ENCODE peak calls at places on chromosome 22, in nine cellular contexts. D is pancreas, M is colonic mucosa, C is body of pancreas, Q is fibroblast of lung, L is kidney epithelial cell, S is lung, K is mucosa of descending colon, B is heart right ventricle. G is an unnamed sample.

GRCh38 chr22:39654959-39655579 is 84.5 kb downstream of the CACNA1I start:
- DNase-seq in D (no peak), M (no peak), C (no peak), Q (no peak), L (no peak), S (no peak), K (no peak), B (no peak), G (no peak)

GRCh38 chr22:36239150-36239400 is 252 bp downstream of the APOL2 start:
- DNase-seq in D (no peak), M (peak), C (no peak), Q (no peak), L (no peak), S (no peak), K (no peak), B (no peak), G (no peak)

GRCh38 chr22:36395922-36396321 is 8.2 kb upstream of the MYH9 start:
- DNase-seq in D (no peak), M (no peak), C (no peak), Q (peak), L (no peak), S (no peak), K (no peak), B (no peak), G (peak)

GRCh38 chr22:33726294-33726711 is 194.0 kb downstream of the LARGE1 start:
- DNase-seq in D (peak), M (no peak), C (peak), Q (peak), L (no peak), S (no peak), K (no peak), B (no peak), G (peak)

GRCh38 chr22:48954781-48955311 is 872.8 kb downstream of the BRD1 start:
- DNase-seq in D (peak), M (no peak), C (no peak), Q (no peak), L (no peak), S (peak), K (peak), B (no peak), G (peak)

GRCh38 chr22:38177926-38178604 is 3.6 kb downstream of the PLA2G6 start:
- DNase-seq in D (no peak), M (peak), C (peak), Q (peak), L (peak), S (no peak), K (no peak), B (no peak), G (peak)

GRCh38 chr22:29245626-29246385 is 22.0 kb downstream of the RHBDD3 start:
- DNase-seq in D (peak), M (peak), C (peak), Q (peak), L (no peak), S (peak), K (peak), B (peak), G (peak)

GRCh38 chr22:49026476-49027121 is 801.1 kb downstream of the BRD1 start:
- DNase-seq in D (no peak), M (no peak), C (no peak), Q (no peak), L (no peak), S (no peak), K (peak), B (no peak), G (no peak)

GRCh38 chr22:24751518-24751917 is 23.0 kb downstream of the PIWIL3 start:
- DNase-seq in D (no peak), M (no peak), C (no peak), Q (no peak), L (no peak), S (no peak), K (no peak), B (no peak), G (no peak)

GRCh38 chr22:37801946-37802309 is 5.8 kb upstream of the GCAT start:
- DNase-seq in D (no peak), M (peak), C (peak), Q (no peak), L (no peak), S (no peak), K (peak), B (no peak), G (no peak)

DNA sequence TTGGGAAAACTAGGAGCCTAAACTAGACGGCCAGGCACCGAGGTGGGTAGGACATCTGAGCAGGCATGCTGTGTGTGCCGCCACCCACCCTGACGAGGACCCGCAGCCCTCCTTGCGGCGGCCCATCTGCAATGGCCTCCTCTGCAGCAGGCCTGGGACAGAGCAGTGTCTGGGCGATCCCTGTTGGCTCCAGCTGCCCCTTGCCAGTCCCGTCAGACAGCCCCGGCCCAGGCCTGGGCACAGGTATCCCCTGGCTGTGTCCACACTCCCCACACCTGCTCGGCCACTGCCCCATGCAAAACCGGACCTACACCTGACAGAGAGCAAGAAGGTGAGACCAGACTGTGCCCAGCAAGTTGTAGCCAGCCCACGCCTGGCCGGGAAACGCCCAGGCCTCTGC is 38.7 kb upstream of the GNB1L start:
- DNase-seq in D (no peak), M (no peak), C (no peak), Q (no peak), L (no peak), S (no peak), K (peak), B (no peak), G (no peak)
- H3K4me3 ChIP-seq in D (no peak), M (no peak), C (no peak), Q (no peak), L (no peak), S (no peak), K (no peak), B (no peak), G (no peak)

GRCh38 chr22:42013385-42013784 is 14.8 kb downstream of the WBP2NL start:
- DNase-seq in D (no peak), M (no peak), C (no peak), Q (no peak), L (no peak), S (no peak), K (no peak), B (no peak), G (no peak)

GRCh38 chr22:42018224-42018623 is 19.6 kb downstream of the WBP2NL start:
- DNase-seq in D (no peak), M (no peak), C (no peak), Q (no peak), L (no peak), S (no peak), K (no peak), B (no peak), G (no peak)

GRCh38 chr22:42010778-42011177 is 12.2 kb downstream of the WBP2NL start:
- DNase-seq in D (no peak), M (no peak), C (no peak), Q (no peak), L (no peak), S (no peak), K (no peak), B (no peak), G (no peak)

DNA sequence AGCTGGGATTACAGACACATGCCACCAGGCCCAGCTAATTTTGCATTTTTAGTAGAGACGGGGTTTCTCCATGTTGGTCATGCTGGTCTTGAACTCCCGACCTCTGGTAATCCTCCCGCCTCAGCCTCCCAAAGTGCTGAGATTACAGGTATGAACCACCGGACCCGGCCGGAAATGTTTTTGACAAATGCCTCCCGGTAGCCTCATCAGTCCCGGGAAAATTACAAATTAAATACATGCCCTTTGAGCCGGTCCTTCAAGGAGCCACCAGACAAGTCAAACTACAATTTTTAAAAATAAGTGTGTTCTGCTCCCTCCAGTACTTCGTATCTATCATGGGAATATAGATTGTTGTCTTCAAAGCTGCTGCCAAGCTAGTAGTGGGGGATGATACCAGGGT is 17.5 kb downstream of the WBP2NL start:
- DNase-seq in D (no peak), M (no peak), C (no peak), Q (no peak), L (no peak), S (no peak), K (no peak), B (no peak), G (no peak)
- TF ChIP-seq CTCF in D (no peak), M (no peak), C (no peak), Q (no peak), L (no peak), S (no peak), K (no peak), B (no peak), G (no peak)

DNA sequence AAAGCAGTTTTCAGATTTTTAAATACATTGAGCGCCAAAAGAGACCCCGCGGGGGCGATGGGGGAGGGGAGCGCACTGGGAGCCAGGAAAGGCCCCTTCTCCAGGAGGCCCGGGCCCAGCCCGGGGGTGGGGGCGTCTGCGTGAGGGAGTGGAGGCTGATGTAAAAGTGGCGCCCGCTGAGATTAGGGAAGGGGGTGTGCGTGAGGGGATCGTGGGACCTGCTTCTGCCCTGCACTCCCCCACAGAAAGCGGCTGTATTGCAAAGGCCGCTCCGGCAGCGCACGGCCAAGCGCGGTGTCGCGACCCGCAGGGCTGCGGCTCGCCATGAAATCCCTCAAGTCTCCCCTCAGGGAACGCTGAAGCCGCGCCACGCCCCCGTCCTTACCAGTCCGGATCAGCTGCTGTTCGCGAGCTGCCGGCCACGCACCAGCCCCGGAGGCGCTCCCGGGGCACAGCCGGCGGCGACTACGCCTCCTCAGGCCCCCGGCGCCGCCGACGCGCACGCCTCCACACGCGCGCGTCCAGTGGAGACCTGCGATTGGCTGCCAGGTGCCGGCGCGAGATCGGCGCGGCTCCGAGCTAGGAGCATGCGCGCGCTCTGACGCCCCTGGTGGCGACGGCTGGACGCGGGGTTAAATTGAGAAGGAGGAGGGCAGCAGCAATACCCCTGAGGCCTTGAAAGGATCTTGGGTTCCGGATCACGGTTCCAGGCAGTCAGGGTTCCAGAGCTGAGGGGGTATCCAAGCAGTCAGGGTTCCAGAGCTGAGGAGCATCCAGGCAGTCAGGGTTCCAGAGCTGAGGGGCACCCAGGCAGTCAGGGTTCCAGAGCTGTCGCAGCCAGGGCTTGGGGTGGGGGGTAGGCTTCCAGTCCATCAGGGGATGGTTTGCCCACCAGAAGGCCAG is at the start of gene ZNF280B:
- DNase-seq in D (peak), M (peak), C (peak), Q (peak), L (peak), S (peak), K (peak), B (peak), G (peak)
- H3K4me3 ChIP-seq in D (peak), M (peak), C (peak), Q (peak), L (peak), S (peak), K (peak), B (peak), G (peak)

GRCh38 chr22:50625568-50626313 is 2.2 kb downstream of the ARSA start:
- DNase-seq in D (peak), M (no peak), C (no peak), Q (no peak), L (no peak), S (no peak), K (no peak), B (peak), G (no peak)
- TF ChIP-seq CTCF in D (no peak), M (no peak), C (no peak), Q (no peak), L (no peak), S (no peak), K (no peak), B (no peak), G (no peak)